ENCODE peak calls at places on chromosomes 1 and 21, in four cellular contexts. M, N, R and Y are unnamed samples.

GRCh38 chr1:89681045-89681729 is 48.3 kb downstream of the LRRC8C start:
- DNase-seq in M (no peak), N (no peak), R (no peak), Y (no peak)

GRCh38 chr1:218481116-218481775 is 136.1 kb downstream of the TGFB2 start:
- DNase-seq in M (no peak), N (no peak), R (no peak), Y (no peak)

GRCh38 chr1:159338018-159338417 is 35.9 kb downstream of the FCER1A start:
- DNase-seq in M (no peak), N (no peak), R (no peak), Y (no peak)

GRCh38 chr1:176102700-176103244 is 104.3 kb downstream of the COP1 start:
- DNase-seq in M (no peak), N (no peak), R (no peak), Y (no peak)

GRCh38 chr1:13754510-13755103 is 54.6 kb downstream of the PRDM2 start:
- DNase-seq in M (no peak), N (no peak), R (peak; percentile 27), Y (peak; percentile 20)

GRCh38 chr21:45927851-45928850 is 53.4 kb upstream of the COL6A1 start:
- DNase-seq in M (no peak), N (no peak), R (no peak), Y (no peak)

GRCh38 chr1:53717025-53717804 is 21.7 kb downstream of the GLIS1 start:
- DNase-seq in M (no peak), N (no peak), R (no peak), Y (no peak)

GRCh38 chr1:116537898-116538297 is 32.9 kb downstream of the CD58 start:
- DNase-seq in M (no peak), N (no peak), R (no peak), Y (no peak)

GRCh38 chr21:27741736-27742135 is 774.8 kb upstream of the ADAMTS5 start:
- DNase-seq in M (no peak), N (no peak), R (no peak), Y (no peak)

GRCh38 chr1:224459051-224459450 is 24.5 kb upstream of the WDR26 start:
- DNase-seq in M (no peak), N (no peak), R (no peak), Y (no peak)

GRCh38 chr21:16196521-16197208 is 466.9 kb downstream of the USP25 start:
- DNase-seq in M (no peak), N (no peak), R (no peak), Y (no peak)

GRCh38 chr1:193366764-193367507 is 180.5 kb upstream of the B3GALT2 start:
- DNase-seq in M (no peak), N (no peak), R (no peak), Y (no peak)

GRCh38 chr21:38223893-38224540 is 32.8 kb upstream of the KCNJ15 start:
- DNase-seq in M (no peak), N (no peak), R (no peak), Y (no peak)

GRCh38 chr1:2385606-2386280 is 5.6 kb downstream of the MORN1 start:
- DNase-seq in M (peak; percentile 38), N (no peak), R (no peak), Y (no peak)

GRCh38 chr1:61790837-61791236 is 48.6 kb downstream of the PATJ start:
- DNase-seq in M (no peak), N (no peak), R (no peak), Y (no peak)

GRCh38 chr1:178580876-178581275 is 68.0 kb downstream of the TEX35 start:
- DNase-seq in M (no peak), N (no peak), R (no peak), Y (no peak)

GRCh38 chr1:211473823-211474222 is 18.1 kb downstream of the RD3 start:
- DNase-seq in M (no peak), N (no peak), R (no peak), Y (no peak)

GRCh38 chr21:33064623-33064996 is 5.3 kb upstream of the OLIG1 start:
- DNase-seq in M (no peak), N (no peak), R (no peak), Y (no peak)

GRCh38 chr1:8090241-8090702 is 64.2 kb upstream of the ERRFI1 start:
- DNase-seq in M (no peak), N (no peak), R (no peak), Y (no peak)

GRCh38 chr1:190864013-190864610 is 386.4 kb upstream of the BRINP3 start:
- DNase-seq in M (no peak), N (no peak), R (no peak), Y (no peak)

GRCh38 chr1:150282558-150282958 is 204 bp downstream of the CIART start:
- DNase-seq in M (peak; percentile 82), N (no peak), R (peak; percentile 24), Y (no peak)

GRCh38 chr1:23599125-23599524 is 39.8 kb upstream of the ID3 start:
- DNase-seq in M (no peak), N (no peak), R (no peak), Y (no peak)
- H3K4me1 ChIP-seq in M (peaks cover 9% of the 10 kb centered on the region), N (peaks cover 55% of the 10 kb centered on the region), R (no peaks in the 10 kb centered on the region), Y (peaks cover 21% of the 10 kb centered on the region)

DNA sequence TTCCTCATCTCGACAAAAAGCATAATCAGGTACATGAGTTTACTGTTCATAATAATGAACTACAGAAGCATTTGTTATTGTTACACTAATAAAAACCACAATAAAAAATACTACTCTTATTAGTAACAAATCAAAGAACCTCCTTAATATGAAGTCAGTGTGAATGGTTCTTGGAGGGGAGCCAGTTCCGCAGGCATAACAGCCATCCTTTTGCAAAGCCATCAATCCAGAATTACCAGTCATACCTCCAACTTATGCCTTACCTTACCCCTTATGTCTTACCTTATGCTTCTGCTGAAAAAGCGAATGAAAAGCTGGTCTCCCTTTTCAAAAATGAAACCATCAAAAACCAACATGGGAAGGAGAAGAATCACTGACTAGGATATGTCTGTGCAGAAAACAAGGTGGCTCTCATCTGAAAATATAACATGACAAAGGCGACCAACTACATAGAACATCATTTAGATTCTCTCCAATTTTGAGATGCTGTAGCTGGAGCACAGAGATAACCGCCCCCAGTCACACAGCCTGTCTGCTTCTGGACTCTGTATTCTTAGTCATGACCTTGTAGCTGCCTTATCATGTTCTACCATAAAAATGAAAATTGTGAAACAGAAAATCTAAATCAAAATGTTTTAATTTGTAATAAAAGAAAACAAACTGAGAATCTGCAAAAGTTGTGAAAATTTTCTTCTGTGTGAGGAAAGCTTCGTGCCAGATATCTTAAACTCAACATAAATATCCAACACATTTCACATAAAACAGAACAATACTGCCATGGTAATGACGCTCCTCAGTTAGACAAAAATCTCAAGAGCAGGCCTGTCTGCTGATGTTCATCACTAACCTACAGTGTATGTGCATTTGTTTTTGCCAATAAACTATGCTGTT is 438.2 kb downstream of the SMYD3 start:
- DNase-seq in M (no peak), N (no peak), R (no peak), Y (no peak)
- H3K4me1 ChIP-seq in M (peaks cover 5% of the 10 kb centered on the region), N (no peaks in the 10 kb centered on the region), R (no peaks in the 10 kb centered on the region), Y (peaks cover 4% of the 10 kb centered on the region)

DNA sequence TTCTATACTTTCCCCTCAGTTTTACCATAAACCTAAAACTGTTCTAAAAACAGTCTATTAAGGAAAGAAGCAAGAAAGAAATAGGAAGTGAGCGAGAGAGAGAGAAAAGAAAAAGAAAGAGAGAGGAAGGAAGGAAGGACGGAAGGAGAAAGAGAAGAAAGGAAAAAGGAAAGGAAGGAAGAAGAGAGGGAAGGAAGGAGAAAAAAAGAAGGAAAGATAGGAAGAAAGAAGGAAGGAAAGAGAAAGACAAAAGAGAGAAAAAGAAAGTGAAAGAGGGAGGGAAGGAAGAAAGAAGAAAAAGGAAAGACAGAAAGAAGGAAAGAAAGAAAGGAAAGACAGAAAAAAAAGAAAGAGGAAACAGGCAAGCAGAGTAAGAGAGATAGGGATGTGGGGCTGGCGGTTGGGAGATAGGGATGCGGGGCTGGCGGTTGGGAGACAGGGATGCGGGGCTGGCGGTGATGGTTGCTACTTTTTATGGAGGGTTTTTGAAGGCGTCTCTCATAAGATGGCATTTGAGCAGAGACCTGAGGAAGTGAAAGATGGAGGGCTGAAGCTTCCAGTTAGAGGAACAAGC is 70.4 kb upstream of the IRF2BP2 start:
- DNase-seq in M (no peak), N (no peak), R (no peak), Y (no peak)
- H3K4me1 ChIP-seq in M (peaks cover 22% of the 10 kb centered on the region), N (peaks cover 18% of the 10 kb centered on the region), R (no peaks in the 10 kb centered on the region), Y (peaks cover 11% of the 10 kb centered on the region)

DNA sequence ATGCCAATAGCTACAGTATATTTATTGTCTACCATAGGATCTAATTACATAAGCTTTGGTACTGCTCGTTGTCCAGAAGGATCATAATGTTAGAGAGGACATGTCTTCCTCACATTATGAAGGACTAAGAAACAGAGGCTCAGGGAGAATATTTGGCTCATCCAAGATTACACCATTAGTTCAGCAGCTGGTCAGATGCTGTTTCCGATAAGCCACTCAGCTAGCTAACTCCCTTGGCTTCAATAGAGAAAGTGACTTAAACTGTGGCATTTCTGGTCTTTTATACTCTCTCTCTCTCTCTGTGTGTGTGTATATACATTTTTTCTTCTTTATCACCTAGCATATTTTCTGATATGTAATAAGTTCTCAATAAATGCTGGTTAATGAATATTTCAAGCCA is 70.4 kb downstream of the DDR2 start:
- DNase-seq in M (no peak), N (no peak), R (no peak), Y (no peak)
- H3K4me1 ChIP-seq in M (peaks cover 8% of the 10 kb centered on the region), N (no peaks in the 10 kb centered on the region), R (peaks cover 29% of the 10 kb centered on the region), Y (peaks cover 4% of the 10 kb centered on the region)

DNA sequence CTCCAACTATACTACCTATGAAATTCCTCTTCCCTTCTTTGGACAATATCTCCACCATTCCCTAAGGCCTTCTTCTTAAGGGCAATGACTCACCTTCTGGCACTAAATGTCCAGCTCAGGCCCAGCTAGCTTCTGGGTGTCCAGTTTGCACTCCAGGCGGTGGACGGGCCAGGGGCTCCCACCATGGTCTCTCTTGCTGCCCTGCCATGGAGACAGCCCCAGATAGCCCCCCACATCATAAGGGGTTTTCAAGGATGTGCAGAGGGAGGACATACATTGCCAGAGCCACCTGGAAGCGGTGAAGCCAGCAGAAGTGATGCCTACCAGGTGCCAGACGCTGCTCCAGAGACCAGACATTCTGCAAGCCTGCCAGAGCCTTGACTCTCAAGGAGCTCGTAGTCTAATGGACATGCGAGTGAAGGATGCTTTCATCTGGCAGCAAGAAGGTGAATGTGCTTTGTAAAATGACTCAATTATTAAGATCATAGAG is 43.7 kb downstream of the C1orf198 start:
- DNase-seq in M (no peak), N (no peak), R (no peak), Y (no peak)
- H3K4me1 ChIP-seq in M (peaks cover 21% of the 10 kb centered on the region), N (peaks cover 18% of the 10 kb centered on the region), R (peaks cover 11% of the 10 kb centered on the region), Y (peaks cover 48% of the 10 kb centered on the region)

DNA sequence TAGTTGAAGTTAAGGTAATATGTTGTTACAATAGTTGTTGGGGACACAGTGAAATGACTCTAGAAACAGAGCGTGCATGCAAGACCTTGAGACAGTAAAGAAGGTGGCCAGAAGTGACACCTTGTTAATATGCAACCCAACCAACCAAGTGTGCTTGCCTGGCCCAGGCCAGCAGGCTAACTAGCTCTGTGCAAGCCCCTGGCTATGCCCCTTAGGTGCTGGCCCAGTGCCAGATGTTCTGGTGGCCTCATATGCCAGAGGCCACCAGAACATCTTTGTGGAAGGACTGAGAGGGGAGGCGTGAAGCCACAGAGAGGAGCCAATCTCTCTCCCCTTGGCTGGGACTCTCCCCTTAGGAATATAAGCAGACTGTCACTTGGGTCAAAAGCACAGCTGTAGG is 111.2 kb upstream of the JUN start:
- DNase-seq in M (no peak), N (no peak), R (no peak), Y (no peak)
- H3K4me1 ChIP-seq in M (peaks cover 75% of the 10 kb centered on the region), N (peaks cover 26% of the 10 kb centered on the region), R (peaks cover 17% of the 10 kb centered on the region), Y (peaks cover 4% of the 10 kb centered on the region)